ENCODE peak calls at places on chromosomes 13 and 19, in nine cellular contexts. B, A, R, G, P, E, H, D and C are unnamed samples. For H3K27me3, the result is how much of the 10 kb centered on the place peaks cover.

GRCh38 chr19:40893112-40893511 is 11.1 kb upstream of the CYP2A7 start:
- DNase-seq in B (no peak), E (no peak), A (no peak), P (no peak), H (no peak), D (no peak), R (no peak), G (no peak), C (no peak)

GRCh38 chr13:42453091-42453645 is 120.8 kb upstream of the TNFSF11 start:
- DNase-seq in A (no peak), D (no peak), B (no peak), E (no peak), H (no peak), R (no peak), P (no peak), G (no peak), C (no peak)

GRCh38 chr19:49923055-49924003 is 5.7 kb upstream of the ATF5 start:
- DNase-seq in R (no peak), H (no peak), P (no peak), E (no peak), D (no peak), B (no peak), A (no peak), G (no peak), C (peak)

GRCh38 chr19:18060472-18060871 is 26.3 kb downstream of the IL12RB1 start:
- DNase-seq in H (no peak), P (no peak), D (peak), A (no peak), R (no peak), E (no peak), G (no peak), B (no peak), C (no peak)

GRCh38 chr13:75469087-75469486 is 12.9 kb downstream of the TBC1D4 start:
- DNase-seq in P (no peak), H (no peak), A (no peak), G (no peak), E (no peak), B (no peak), D (peak), R (no peak), C (no peak)

GRCh38 chr13:45446181-45446580 is 18.6 kb upstream of the COG3 start:
- DNase-seq in P (no peak), E (no peak), R (peak), A (no peak), H (no peak), G (no peak), D (no peak), B (no peak), C (no peak)

GRCh38 chr13:25701304-25701703 is 329.5 kb downstream of the ATP8A2 start:
- DNase-seq in B (no peak), H (no peak), G (no peak), A (no peak), E (no peak), P (no peak), D (no peak), R (no peak), C (no peak)

GRCh38 chr19:19342086-19343015 is 21.7 kb downstream of the MAU2 start:
- DNase-seq in P (no peak), B (peak), G (peak), H (peak), A (peak), D (peak), E (peak), R (peak), C (peak)

GRCh38 chr13:43270043-43270830 is 246.9 kb downstream of the DNAJC15 start:
- DNase-seq in P (no peak), B (no peak), G (no peak), H (no peak), R (no peak), A (no peak), E (no peak), D (no peak), C (no peak)

DNA sequence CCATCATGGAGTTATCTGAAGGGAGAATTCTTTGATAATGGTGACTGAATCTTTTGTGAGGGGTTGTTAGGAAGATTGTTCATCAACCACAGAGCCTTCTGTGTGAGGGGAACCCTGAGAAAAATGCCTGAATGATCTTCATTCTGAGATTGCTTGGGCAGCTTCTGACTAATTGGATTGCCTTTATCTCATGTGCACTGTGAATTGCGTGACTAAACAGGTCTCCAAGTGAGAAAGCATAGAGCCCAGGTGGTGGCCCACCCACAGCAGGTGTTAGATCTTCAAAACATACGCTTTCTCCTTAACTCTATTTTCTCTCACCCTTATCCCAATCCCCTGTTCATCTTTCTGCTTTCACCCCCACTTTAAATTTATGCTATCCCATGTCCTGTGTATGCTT is 58.3 kb downstream of the DOCK9 start:
- DNase-seq in D (no peak), R (no peak), H (no peak), E (no peak), A (no peak), P (no peak), G (no peak), B (no peak), C (no peak)
- H3K27me3 ChIP-seq in D (under half), R (under half), H (under half), E (under half), A (under half), P (under half), G (under half), B (under half), C (under half)

GRCh38 chr19:518292-519231 is 11.3 kb downstream of the TPGS1 start:
- DNase-seq in H (no peak), E (peak), G (no peak), P (no peak), A (no peak), R (no peak), D (peak), B (no peak), C (peak)
- H3K27me3 ChIP-seq in H (under half), E (under half), G (under half), P (under half), A (under half), R (under half), D (under half), B (under half), C (under half)

GRCh38 chr19:35337081-35337983 is 8.3 kb downstream of the CD22 start:
- DNase-seq in H (no peak), R (no peak), B (no peak), D (no peak), G (no peak), P (no peak), A (no peak), E (no peak), C (no peak)
- H3K27me3 ChIP-seq in H (under half), R (under half), B (under half), D (under half), G (under half), P (under half), A (under half), E (under half), C (under half)

GRCh38 chr13:67742478-67742877 is 512.3 kb upstream of the PCDH9 start:
- DNase-seq in P (no peak), B (no peak), G (no peak), E (no peak), R (no peak), A (no peak), H (no peak), D (no peak), C (no peak)

GRCh38 chr13:67735651-67736050 is 505.5 kb upstream of the PCDH9 start:
- DNase-seq in A (no peak), B (no peak), H (no peak), D (no peak), R (no peak), G (no peak), P (no peak), E (no peak), C (no peak)

GRCh38 chr13:67740871-67741475 is 510.8 kb upstream of the PCDH9 start:
- DNase-seq in D (peak), P (no peak), A (no peak), H (no peak), E (no peak), G (no peak), R (no peak), B (no peak), C (no peak)

GRCh38 chr13:67736646-67737420 is 506.7 kb upstream of the PCDH9 start:
- DNase-seq in G (no peak), E (peak), B (no peak), D (peak), H (no peak), A (no peak), R (peak), P (no peak), C (no peak)
- H3K27me3 ChIP-seq in G (under half), E (under half), B (under half), D (under half), H (under half), A (under half), R (under half), P (under half), C (under half)

DNA sequence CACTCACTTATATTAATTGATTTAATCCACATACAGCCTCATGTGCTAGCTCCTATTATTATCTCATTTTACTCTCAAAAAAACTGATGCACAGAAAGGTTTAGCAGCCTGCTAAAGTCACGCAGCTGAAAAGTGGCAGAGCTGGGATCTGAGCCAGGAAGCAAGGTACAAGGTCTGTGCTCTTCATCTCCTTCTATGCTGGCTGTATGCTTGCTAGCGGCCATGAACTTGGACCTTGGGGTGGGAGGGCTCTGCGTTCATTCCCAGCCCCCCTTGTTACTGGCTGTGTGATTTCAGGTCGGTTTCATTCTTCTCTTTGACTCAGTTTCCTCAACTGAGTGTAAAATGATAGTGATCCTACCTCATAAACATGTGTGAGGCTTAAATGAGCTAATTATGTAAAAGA is 69.8 kb downstream of the ALOX5AP start:
- DNase-seq in A (no peak), D (no peak), E (no peak), B (no peak), P (no peak), G (no peak), H (no peak), R (no peak), C (no peak)
- H3K27me3 ChIP-seq in A (under half), D (under half), E (under half), B (under half), P (under half), G (under half), H (under half), R (under half), C (under half)

GRCh38 chr13:94710081-94710809 is 2.1 kb downstream of the SOX21 start:
- DNase-seq in D (peak), B (no peak), P (no peak), A (no peak), E (no peak), R (no peak), G (no peak), H (no peak), C (no peak)
- H3K27me3 ChIP-seq in D (half or more), B (under half), P (under half), A (half or more), E (under half), R (half or more), G (half or more), H (under half), C (half or more)

DNA sequence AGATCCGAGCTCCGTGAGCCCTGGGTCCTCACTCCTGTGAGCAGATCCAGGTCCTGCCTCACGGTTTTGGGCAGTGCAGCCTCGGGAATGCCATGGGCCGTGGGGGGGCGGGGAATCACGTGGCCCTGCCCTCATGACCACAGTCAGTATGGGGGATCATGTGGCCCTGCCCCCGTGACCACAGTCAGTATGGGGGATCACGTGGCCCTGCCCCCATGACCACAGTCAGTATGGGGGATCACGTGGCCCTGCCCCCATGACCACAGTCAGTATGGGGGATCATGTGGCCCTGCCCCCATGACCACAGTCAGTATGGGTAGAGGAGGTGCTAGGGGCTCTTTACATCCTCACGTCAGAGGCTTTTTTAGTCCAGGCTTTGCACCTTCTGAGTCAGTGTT is 64.3 kb upstream of the F7 start:
- DNase-seq in E (no peak), B (no peak), D (no peak), H (no peak), G (no peak), A (no peak), P (no peak), R (no peak), C (no peak)
- H3K27me3 ChIP-seq in E (under half), B (under half), D (under half), H (under half), G (under half), A (under half), P (under half), R (under half), C (under half)

GRCh38 chr19:53907690-53908089 is 1.4 kb upstream of the CACNG7 start:
- DNase-seq in G (no peak), D (no peak), B (no peak), A (no peak), E (no peak), P (no peak), H (no peak), R (no peak), C (no peak)

GRCh38 chr19:53908106-53908932 is 759 bp upstream of the CACNG7 start:
- DNase-seq in R (peak), G (no peak), A (peak), P (no peak), H (no peak), E (peak), D (peak), B (no peak), C (no peak)

GRCh38 chr19:53909471-53910169 is 542 bp downstream of the CACNG7 start:
- DNase-seq in A (no peak), R (no peak), E (peak), H (no peak), G (no peak), D (peak), P (no peak), B (no peak), C (no peak)

GRCh38 chr19:53910170-53910518 is 1.1 kb downstream of the CACNG7 start:
- DNase-seq in H (no peak), B (no peak), E (peak), D (peak), R (no peak), G (no peak), P (no peak), A (no peak), C (no peak)

GRCh38 chr19:53908933-53909415 is at the start of gene CACNG7:
- DNase-seq in E (peak), R (no peak), H (no peak), A (no peak), G (no peak), P (no peak), B (no peak), D (peak), C (no peak)
- H3K27me3 ChIP-seq in E (under half), R (under half), H (under half), A (under half), G (half or more), P (under half), B (under half), D (under half), C (half or more)